ENCODE peak calls at places on chromosomes 12 and 14, in nine cellular contexts. K is tibial nerve, B is ovary, L is GM23338, D is neuronal stem cell, A is IMR-90, F is cardiac muscle cell, E is HCT116, R is mesendoderm. Q is an unnamed sample. For H3K4me1, the result is how much of the 10 kb centered on the place peaks cover.

GRCh38 chr12:95790912-95791849 is 617 bp upstream of the NTN4 start:
- DNase-seq in F (peak), R (peak), E (no peak), B (peak), K (peak), L (peak), A (peak), D (peak), Q (peak)

GRCh38 chr12:754238-754816 is 1.9 kb downstream of the WNK1 start:
- DNase-seq in A (no peak), K (peak), F (peak), E (no peak), B (no peak), R (no peak), L (no peak), D (no peak), Q (no peak)

GRCh38 chr14:90103808-90104207 is 42.0 kb downstream of the KCNK13 start:
- DNase-seq in B (no peak), K (no peak), L (no peak), R (no peak), A (no peak), F (no peak), D (no peak), E (no peak), Q (no peak)

GRCh38 chr14:28308727-28309126 is 457.9 kb upstream of the FOXG1 start:
- DNase-seq in L (no peak), E (no peak), F (no peak), A (no peak), D (no peak), K (no peak), B (no peak), R (peak), Q (no peak)

GRCh38 chr12:82383930-82384513 is 25.7 kb downstream of the METTL25 start:
- DNase-seq in R (peak), B (no peak), E (no peak), L (peak), A (peak), K (no peak), D (no peak), F (peak), Q (no peak)

GRCh38 chr14:28879571-28879970 is 113.0 kb downstream of the FOXG1 start:
- DNase-seq in F (no peak), K (no peak), B (no peak), L (peak), R (no peak), A (no peak), E (no peak), D (peak), Q (no peak)

GRCh38 chr14:82710257-82710841 is 1176.7 kb upstream of the SEL1L start:
- DNase-seq in R (peak), B (peak), L (peak), E (peak), D (peak), K (peak), A (peak), F (peak), Q (peak)

GRCh38 chr12:113161415-113162016 is 12.0 kb downstream of the CFAP73 start:
- DNase-seq in A (no peak), B (no peak), L (peak), R (peak), K (no peak), E (peak), F (peak), D (peak), Q (no peak)

GRCh38 chr14:67129768-67130167 is 59.5 kb upstream of the GARIN2 start:
- DNase-seq in F (no peak), A (no peak), K (no peak), R (no peak), E (no peak), B (no peak), D (no peak), L (no peak), Q (no peak)

GRCh38 chr12:57888407-57889157 is 42.1 kb upstream of the CTDSP2 start:
- DNase-seq in R (peak), D (no peak), K (no peak), E (no peak), B (peak), L (peak), A (peak), F (no peak), Q (no peak)

GRCh38 chr12:57889541-57889989 is 43.0 kb upstream of the CTDSP2 start:
- DNase-seq in L (no peak), R (no peak), B (peak), D (no peak), F (no peak), K (peak), E (no peak), A (peak), Q (no peak)

GRCh38 chr12:57886590-57887363 is 40.2 kb upstream of the CTDSP2 start:
- DNase-seq in E (no peak), B (no peak), D (no peak), R (no peak), A (no peak), K (no peak), L (no peak), F (peak), Q (no peak)

GRCh38 chr12:57885207-57885606 is 38.7 kb upstream of the CTDSP2 start:
- DNase-seq in A (no peak), F (no peak), K (no peak), L (no peak), D (no peak), E (no peak), R (no peak), B (no peak), Q (no peak)

GRCh38 chr12:57887631-57888406 is 41.3 kb upstream of the CTDSP2 start:
- DNase-seq in E (no peak), F (peak), L (peak), D (no peak), A (peak), B (peak), R (peak), K (no peak), Q (no peak)
- H3K27ac ChIP-seq in E (no peak), F (no peak), L (no peak), D (no peak), A (peak), B (peak), R (no peak), K (peak), Q (peak)

DNA sequence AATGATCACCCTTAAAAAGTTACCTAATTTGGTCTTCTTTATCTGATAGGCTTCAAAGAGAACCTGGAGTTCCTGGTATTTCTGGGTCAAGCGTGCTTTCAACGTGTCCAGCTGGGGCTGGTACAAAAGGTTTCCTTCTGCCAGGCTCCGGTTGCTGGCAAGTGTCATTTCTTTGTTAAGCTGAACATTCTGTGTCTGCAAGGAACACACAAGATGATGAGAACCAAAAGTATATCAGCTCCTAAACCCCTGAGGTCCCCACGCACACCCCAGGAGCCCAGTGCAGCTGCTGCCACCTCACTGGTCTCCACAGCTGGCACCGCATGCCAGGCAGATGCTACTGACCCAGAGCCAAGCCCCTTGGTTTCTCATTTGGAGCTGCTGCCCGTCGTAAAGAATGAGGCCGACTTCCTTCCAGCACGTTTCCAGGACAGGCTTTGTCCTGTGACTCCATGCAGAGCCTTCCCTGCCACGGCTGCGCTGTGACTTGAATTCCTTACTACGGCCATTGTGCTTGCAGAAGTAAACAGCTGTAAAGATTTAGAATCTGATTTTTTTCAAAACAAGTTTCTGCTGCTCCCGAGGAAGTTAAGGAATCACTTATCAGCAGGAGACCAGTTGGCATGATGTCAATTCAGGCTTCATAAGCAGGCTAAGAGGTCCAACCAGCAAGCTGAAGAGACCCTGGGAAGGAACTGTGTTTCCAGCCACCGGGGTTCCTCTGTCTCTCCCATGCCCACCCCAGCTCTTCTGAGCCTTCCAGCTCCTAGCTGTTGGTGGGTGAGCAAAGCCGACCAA is 24.9 kb downstream of the VPS37B start:
- DNase-seq in E (no peak), B (no peak), A (peak), L (no peak), R (no peak), F (no peak), K (no peak), D (no peak), Q (peak)
- H3K4me1 ChIP-seq in E (under half), B (under half), A (under half), L (under half), R (under half), F (under half), K (under half), D (under half), Q (half or more)

GRCh38 chr12:6612652-6613014 is 5.5 kb upstream of the CHD4 start:
- DNase-seq in K (no peak), L (no peak), D (no peak), A (no peak), F (no peak), R (no peak), B (no peak), E (no peak), Q (no peak)
- H3K4me3 ChIP-seq in K (peak), L (peak), D (no peak), A (no peak), F (no peak), R (no peak), B (peak), E (peak), Q (no peak)

DNA sequence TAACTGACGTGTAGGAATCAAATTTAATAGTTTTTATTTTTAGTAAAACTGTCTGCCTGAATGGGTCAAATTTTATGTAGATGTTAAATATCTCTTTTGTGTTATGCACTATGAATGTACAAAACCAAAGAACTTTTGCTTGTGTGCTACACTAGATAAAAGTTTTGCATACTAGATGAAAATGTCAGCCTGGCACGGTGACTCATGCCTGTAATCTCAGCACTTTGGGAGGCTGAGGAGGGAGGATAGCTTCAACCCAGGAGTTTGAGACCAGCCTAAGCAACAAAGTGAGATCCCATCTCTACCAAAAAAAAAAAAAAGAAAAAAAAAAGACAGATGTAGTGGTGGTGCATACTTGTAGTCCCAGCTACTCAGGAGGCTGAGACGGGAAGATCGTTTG is 11.1 kb downstream of the AEBP2 start:
- DNase-seq in A (no peak), E (no peak), K (no peak), L (no peak), R (no peak), B (no peak), F (no peak), D (no peak), Q (no peak)
- H3K27ac ChIP-seq in A (no peak), E (no peak), K (no peak), L (no peak), R (no peak), B (no peak), F (peak), D (no peak), Q (no peak)

GRCh38 chr14:104559043-104559768 is 20.4 kb upstream of the C14orf180 start:
- DNase-seq in A (no peak), D (no peak), E (no peak), R (no peak), B (no peak), L (no peak), K (no peak), F (no peak), Q (peak)
- H3K4me1 ChIP-seq in A (under half), D (under half), E (under half), R (under half), B (under half), L (under half), K (under half), F (under half), Q (under half)

DNA sequence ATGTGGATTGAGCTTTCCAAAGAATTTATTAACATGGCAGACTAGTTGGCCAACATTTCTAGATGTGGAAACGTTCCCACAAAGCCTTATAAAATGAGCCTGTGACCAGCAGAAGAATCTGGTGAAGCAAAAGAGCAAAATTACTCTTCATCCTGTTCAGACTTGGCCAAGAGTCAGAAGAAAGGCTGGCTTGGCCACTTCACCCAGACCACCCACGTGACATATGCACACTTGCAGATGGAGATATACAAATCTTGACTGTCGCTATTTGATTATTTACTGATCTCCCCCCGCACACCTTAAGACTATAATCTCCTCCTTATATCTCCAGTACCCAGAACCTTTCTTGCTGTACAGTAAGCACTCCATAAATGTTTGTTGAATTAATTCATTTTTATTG is 96.7 kb downstream of the NUAK1 start:
- DNase-seq in D (no peak), F (no peak), L (no peak), B (no peak), A (no peak), E (no peak), K (no peak), R (no peak), Q (no peak)
- H3K4me3 ChIP-seq in D (no peak), F (no peak), L (no peak), B (no peak), A (no peak), E (no peak), K (no peak), R (no peak), Q (no peak)

GRCh38 chr12:104285740-104286537 is 17.6 kb upstream of the EID3 start:
- DNase-seq in A (peak), L (no peak), D (no peak), E (peak), K (no peak), B (no peak), R (peak), F (no peak), Q (peak)
- H3K27ac ChIP-seq in A (peak), L (peak), D (peak), E (peak), K (peak), B (peak), R (peak), F (peak), Q (peak)

GRCh38 chr12:131434208-131435125 is 276.4 kb upstream of the SFSWAP start:
- DNase-seq in E (no peak), A (no peak), L (no peak), F (no peak), B (no peak), K (no peak), D (no peak), R (peak), Q (no peak)

GRCh38 chr12:131438874-131439273 is 272.0 kb upstream of the SFSWAP start:
- DNase-seq in E (no peak), K (no peak), R (peak), A (no peak), F (peak), B (no peak), D (no peak), L (peak), Q (no peak)

GRCh38 chr12:131432532-131433260 is 278.2 kb upstream of the SFSWAP start:
- DNase-seq in K (no peak), E (no peak), B (no peak), F (no peak), A (no peak), D (no peak), L (no peak), R (no peak), Q (no peak)

GRCh38 chr12:131437706-131438210 is 273.1 kb upstream of the SFSWAP start:
- DNase-seq in L (no peak), E (no peak), D (no peak), F (no peak), A (no peak), R (no peak), K (no peak), B (no peak), Q (no peak)

GRCh38 chr12:131436922-131437705 is 273.8 kb upstream of the SFSWAP start:
- DNase-seq in K (no peak), E (no peak), F (no peak), B (no peak), R (peak), A (no peak), L (peak), D (no peak), Q (no peak)
- H3K4me1 ChIP-seq in K (under half), E (under half), F (under half), B (under half), R (under half), A (under half), L (under half), D (under half), Q (under half)

GRCh38 chr12:77594386-77594785 is 236.3 kb upstream of the NAV3 start:
- DNase-seq in D (no peak), A (no peak), L (no peak), B (no peak), E (no peak), F (no peak), R (no peak), K (no peak), Q (no peak)
- H3K4me3 ChIP-seq in D (no peak), A (no peak), L (no peak), B (no peak), E (no peak), F (no peak), R (no peak), K (no peak), Q (no peak)

Q was measured in lower lobe of right lung.